ENCODE peak calls at places on chromosomes 13 and 19, in five cellular contexts. One of them, this sample, is unnamed.
A peak's percentile ranks its signal among the peaks of the same experiment; 100 is the strongest.

GRCh38 chr13:111490611-111491010 is 170.2 kb downstream of the TEX29 start:
- DNase-seq in H1: no peak
- DNase-seq in mesenchymal stem cell: no peak
- DNase-seq in neuronal stem cell: no peak
- DNase-seq in trophoblast cell: no peak
- DNase-seq in this sample: no peak

GRCh38 chr13:112509190-112509589 is 78.8 kb downstream of the TUBGCP3 start:
- DNase-seq in trophoblast cell: peak; percentile 43
- DNase-seq in H1: no peak
- DNase-seq in mesenchymal stem cell: no peak
- DNase-seq in neuronal stem cell: no peak
- DNase-seq in this sample: no peak

GRCh38 chr13:85985791-85986190 is 186.6 kb upstream of the SLITRK6 start:
- DNase-seq in trophoblast cell: no peak
- DNase-seq in mesenchymal stem cell: no peak
- DNase-seq in neuronal stem cell: no peak
- DNase-seq in H1: no peak
- DNase-seq in this sample: no peak

GRCh38 chr19:12769689-12770088 is 5.7 kb downstream of the HOOK2 start:
- DNase-seq in mesenchymal stem cell: no peak
- DNase-seq in trophoblast cell: peak; percentile 43
- DNase-seq in neuronal stem cell: no peak
- DNase-seq in H1: peak; percentile 84
- DNase-seq in this sample: no peak

GRCh38 chr19:5398693-5399057 is 56.5 kb upstream of the ZNRF4 start:
- DNase-seq in trophoblast cell: no peak
- DNase-seq in neuronal stem cell: no peak
- DNase-seq in H1: no peak
- DNase-seq in mesenchymal stem cell: no peak
- DNase-seq in this sample: no peak

GRCh38 chr19:3227054-3227626 is 2.7 kb downstream of the CELF5 start:
- DNase-seq in H1: no peak
- DNase-seq in mesenchymal stem cell: no peak
- DNase-seq in trophoblast cell: no peak
- DNase-seq in neuronal stem cell: no peak
- DNase-seq in this sample: no peak

GRCh38 chr19:45769821-45770191 is 754 bp upstream of the SIX5 start:
- DNase-seq in H1: peak; percentile 77
- DNase-seq in neuronal stem cell: no peak
- DNase-seq in trophoblast cell: peak; percentile 45
- DNase-seq in mesenchymal stem cell: peak; percentile 68
- DNase-seq in this sample: peak; percentile 38

GRCh38 chr13:28408235-28408848 is 86.6 kb downstream of the FLT1 start:
- DNase-seq in H1: no peak
- DNase-seq in trophoblast cell: no peak
- DNase-seq in mesenchymal stem cell: peak; percentile 28
- DNase-seq in neuronal stem cell: no peak
- DNase-seq in this sample: no peak

GRCh38 chr13:32783067-32783466 is 196.8 kb downstream of the PDS5B start:
- DNase-seq in trophoblast cell: no peak
- DNase-seq in neuronal stem cell: no peak
- DNase-seq in H1: no peak
- DNase-seq in mesenchymal stem cell: peak; percentile 24
- DNase-seq in this sample: peak; percentile 67

GRCh38 chr19:31289381-31289880 is 59.8 kb downstream of the TSHZ3 start:
- DNase-seq in mesenchymal stem cell: no peak
- DNase-seq in neuronal stem cell: no peak
- DNase-seq in H1: no peak
- DNase-seq in trophoblast cell: no peak
- DNase-seq in this sample: no peak

GRCh38 chr19:7500811-7501450 is 12.1 kb upstream of the PEX11G start:
- DNase-seq in H1: peak; percentile 92
- DNase-seq in neuronal stem cell: peak; percentile 75
- DNase-seq in mesenchymal stem cell: peak; percentile 45
- DNase-seq in trophoblast cell: no peak
- DNase-seq in this sample: peak; percentile 46

GRCh38 chr19:13831560-13832056 is 36.4 kb downstream of the ZSWIM4 start:
- DNase-seq in neuronal stem cell: no peak
- DNase-seq in H1: no peak
- DNase-seq in mesenchymal stem cell: peak; percentile 83
- DNase-seq in trophoblast cell: peak; percentile 73
- DNase-seq in this sample: no peak

GRCh38 chr13:102977471-102977870 is 88.7 kb downstream of the SLC10A2 start:
- DNase-seq in trophoblast cell: no peak
- DNase-seq in mesenchymal stem cell: no peak
- DNase-seq in neuronal stem cell: no peak
- DNase-seq in H1: no peak
- DNase-seq in this sample: no peak

GRCh38 chr13:33132644-33133440 is 116.6 kb downstream of the KL start:
- DNase-seq in trophoblast cell: no peak
- DNase-seq in neuronal stem cell: no peak
- DNase-seq in mesenchymal stem cell: peak; percentile 52
- DNase-seq in H1: no peak
- DNase-seq in this sample: peak; percentile 75

GRCh38 chr13:21576424-21576823 is 27.5 kb downstream of the MICU2 start:
- DNase-seq in neuronal stem cell: no peak
- DNase-seq in mesenchymal stem cell: peak; percentile 11
- DNase-seq in trophoblast cell: no peak
- DNase-seq in H1: no peak
- DNase-seq in this sample: peak; percentile 33

GRCh38 chr13:61286148-61286745 is 129.4 kb downstream of the PCDH20 start:
- DNase-seq in mesenchymal stem cell: no peak
- DNase-seq in H1: peak; percentile 51
- DNase-seq in trophoblast cell: no peak
- DNase-seq in neuronal stem cell: peak; percentile 2
- DNase-seq in this sample: no peak

GRCh38 chr13:59487883-59488282 is 675.8 kb downstream of the DIAPH3 start:
- DNase-seq in neuronal stem cell: no peak
- DNase-seq in H1: no peak
- DNase-seq in trophoblast cell: no peak
- DNase-seq in mesenchymal stem cell: no peak
- DNase-seq in this sample: no peak

GRCh38 chr13:20405691-20406090 is 120.0 kb downstream of the CRYL1 start:
- DNase-seq in trophoblast cell: peak; percentile 71
- DNase-seq in neuronal stem cell: peak; percentile 29
- DNase-seq in H1: peak; percentile 75
- DNase-seq in mesenchymal stem cell: no peak
- DNase-seq in this sample: no peak

GRCh38 chr19:8321067-8321759 is at the start of the genes NDUFA7 and RPS28:
- DNase-seq in H1: peak; percentile 99
- DNase-seq in mesenchymal stem cell: peak; percentile 95
- DNase-seq in trophoblast cell: peak; percentile 98
- DNase-seq in neuronal stem cell: peak; percentile 97
- DNase-seq in this sample: peak; percentile 94

GRCh38 chr19:51798958-51799310 is 4.0 kb downstream of the FPR3 start:
- DNase-seq in trophoblast cell: no peak
- DNase-seq in mesenchymal stem cell: no peak
- DNase-seq in neuronal stem cell: no peak
- DNase-seq in H1: no peak
- DNase-seq in this sample: no peak

GRCh38 chr19:35084078-35084762 is 31.4 kb upstream of the FXYD3 start:
- DNase-seq in mesenchymal stem cell: no peak
- DNase-seq in trophoblast cell: no peak
- DNase-seq in neuronal stem cell: no peak
- DNase-seq in H1: no peak
- DNase-seq in this sample: no peak

GRCh38 chr19:2984196-2984490 is 6.8 kb downstream of the TLE6 start:
- DNase-seq in mesenchymal stem cell: no peak
- DNase-seq in trophoblast cell: no peak
- DNase-seq in H1: no peak
- DNase-seq in neuronal stem cell: peak; percentile 78
- DNase-seq in this sample: no peak

GRCh38 chr13:39159393-39159792 is 121.1 kb downstream of the NHLRC3 start:
- DNase-seq in trophoblast cell: no peak
- DNase-seq in H1: no peak
- DNase-seq in neuronal stem cell: no peak
- DNase-seq in mesenchymal stem cell: no peak
- DNase-seq in this sample: no peak

GRCh38 chr19:36796714-36796999 is 24.1 kb upstream of the ZNF850 start:
- DNase-seq in trophoblast cell: no peak
- DNase-seq in neuronal stem cell: no peak
- DNase-seq in H1: no peak
- DNase-seq in mesenchymal stem cell: no peak
- DNase-seq in this sample: no peak

GRCh38 chr19:4970558-4971423 is 1.9 kb downstream of the KDM4B start:
- DNase-seq in trophoblast cell: peak; percentile 57
- DNase-seq in mesenchymal stem cell: peak; percentile 71
- DNase-seq in H1: no peak
- DNase-seq in neuronal stem cell: peak; percentile 21
- DNase-seq in this sample: no peak

GRCh38 chr13:97233499-97233898 is 11.4 kb downstream of the MBNL2 start:
- DNase-seq in neuronal stem cell: no peak
- DNase-seq in H1: no peak
- DNase-seq in trophoblast cell: no peak
- DNase-seq in mesenchymal stem cell: no peak
- DNase-seq in this sample: no peak

GRCh38 chr19:39524495-39524894 is 8.2 kb downstream of the EID2B start:
- DNase-seq in mesenchymal stem cell: no peak
- DNase-seq in H1: no peak
- DNase-seq in neuronal stem cell: no peak
- DNase-seq in trophoblast cell: peak; percentile 11
- DNase-seq in this sample: no peak

GRCh38 chr19:35006342-35006998 is 6.3 kb downstream of the GRAMD1A start:
- DNase-seq in neuronal stem cell: no peak
- DNase-seq in mesenchymal stem cell: peak; percentile 20
- DNase-seq in trophoblast cell: peak; percentile 92
- DNase-seq in H1: no peak
- DNase-seq in this sample: peak; percentile 77

GRCh38 chr19:5891938-5892771 is 11.4 kb downstream of the NDUFA11 start:
- DNase-seq in H1: peak; percentile 70
- DNase-seq in mesenchymal stem cell: peak; percentile 60
- DNase-seq in neuronal stem cell: peak; percentile 48
- DNase-seq in trophoblast cell: peak; percentile 67
- DNase-seq in this sample: peak; percentile 35

GRCh38 chr13:29756506-29756905 is 93.9 kb downstream of the UBL3 start:
- DNase-seq in trophoblast cell: no peak
- DNase-seq in neuronal stem cell: no peak
- DNase-seq in H1: no peak
- DNase-seq in mesenchymal stem cell: no peak
- DNase-seq in this sample: peak; percentile 48

GRCh38 chr19:56096665-56097064 is 24.4 kb downstream of the ZNF787 start:
- DNase-seq in H1: no peak
- DNase-seq in mesenchymal stem cell: no peak
- DNase-seq in neuronal stem cell: no peak
- DNase-seq in trophoblast cell: no peak
- DNase-seq in this sample: no peak
- H3K18ac ChIP-seq in H1: no peak overlapping the region
- H3K18ac ChIP-seq in mesenchymal stem cell: no peak overlapping the region
- H3K18ac ChIP-seq in neuronal stem cell: no peak overlapping the region
- H3K18ac ChIP-seq in trophoblast cell: no peak overlapping the region
- H3K18ac ChIP-seq in this sample: no peak overlapping the region

GRCh38 chr13:114143806-114144605 is 11.6 kb upstream of the RASA3 start:
- DNase-seq in trophoblast cell: no peak
- DNase-seq in mesenchymal stem cell: no peak
- DNase-seq in neuronal stem cell: no peak
- DNase-seq in H1: peak; percentile 59
- DNase-seq in this sample: no peak

GRCh38 chr13:114146173-114146572 is 13.8 kb upstream of the RASA3 start:
- DNase-seq in neuronal stem cell: no peak
- DNase-seq in H1: no peak
- DNase-seq in mesenchymal stem cell: no peak
- DNase-seq in trophoblast cell: no peak
- DNase-seq in this sample: no peak

GRCh38 chr13:114145256-114145655 is 12.8 kb upstream of the RASA3 start:
- DNase-seq in mesenchymal stem cell: no peak
- DNase-seq in H1: no peak
- DNase-seq in trophoblast cell: no peak
- DNase-seq in neuronal stem cell: no peak
- DNase-seq in this sample: no peak

GRCh38 chr13:114145722-114146121 is 13.3 kb upstream of the RASA3 start:
- DNase-seq in mesenchymal stem cell: no peak
- DNase-seq in trophoblast cell: no peak
- DNase-seq in neuronal stem cell: no peak
- DNase-seq in H1: no peak
- DNase-seq in this sample: no peak

GRCh38 chr13:114144606-114145244 is 12.3 kb upstream of the RASA3 start:
- DNase-seq in mesenchymal stem cell: no peak
- DNase-seq in H1: no peak
- DNase-seq in neuronal stem cell: no peak
- DNase-seq in trophoblast cell: no peak
- DNase-seq in this sample: no peak
- H2AFZ ChIP-seq in mesenchymal stem cell: no peak overlapping the region
- H2AFZ ChIP-seq in H1: no peak overlapping the region
- H2AFZ ChIP-seq in neuronal stem cell: no peak overlapping the region
- H2AFZ ChIP-seq in trophoblast cell: no peak overlapping the region
- H2AFZ ChIP-seq in this sample: no peak overlapping the region

DNA sequence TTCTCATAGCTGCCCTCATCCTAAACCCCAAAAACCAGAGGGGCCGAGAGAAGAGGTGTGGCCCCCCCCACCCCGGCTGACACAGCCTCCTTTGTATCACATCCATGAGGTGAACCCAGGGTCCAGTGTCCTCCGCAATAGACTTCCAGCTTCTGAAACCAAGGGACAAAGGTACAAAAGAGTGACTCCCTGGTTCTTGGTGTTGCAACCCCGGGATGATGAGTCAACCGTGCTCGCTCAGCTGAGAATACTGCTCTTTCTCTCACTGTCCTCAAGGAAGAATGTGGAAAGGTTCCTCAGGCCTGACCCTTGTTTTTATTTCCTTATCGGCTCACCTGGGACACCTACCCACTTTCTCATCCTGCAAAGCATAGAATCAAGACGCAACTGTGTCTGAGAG is 5.5 kb downstream of the SLC15A1 start:
- DNase-seq in mesenchymal stem cell: peak; percentile 37
- DNase-seq in H1: no peak
- DNase-seq in neuronal stem cell: no peak
- DNase-seq in trophoblast cell: peak; percentile 85
- DNase-seq in this sample: no peak
- H3K18ac ChIP-seq in mesenchymal stem cell: no peak overlapping the region
- H3K18ac ChIP-seq in H1: no peak overlapping the region
- H3K18ac ChIP-seq in neuronal stem cell: no peak overlapping the region
- H3K18ac ChIP-seq in trophoblast cell: no peak overlapping the region
- H3K18ac ChIP-seq in this sample: no peak overlapping the region

DNA sequence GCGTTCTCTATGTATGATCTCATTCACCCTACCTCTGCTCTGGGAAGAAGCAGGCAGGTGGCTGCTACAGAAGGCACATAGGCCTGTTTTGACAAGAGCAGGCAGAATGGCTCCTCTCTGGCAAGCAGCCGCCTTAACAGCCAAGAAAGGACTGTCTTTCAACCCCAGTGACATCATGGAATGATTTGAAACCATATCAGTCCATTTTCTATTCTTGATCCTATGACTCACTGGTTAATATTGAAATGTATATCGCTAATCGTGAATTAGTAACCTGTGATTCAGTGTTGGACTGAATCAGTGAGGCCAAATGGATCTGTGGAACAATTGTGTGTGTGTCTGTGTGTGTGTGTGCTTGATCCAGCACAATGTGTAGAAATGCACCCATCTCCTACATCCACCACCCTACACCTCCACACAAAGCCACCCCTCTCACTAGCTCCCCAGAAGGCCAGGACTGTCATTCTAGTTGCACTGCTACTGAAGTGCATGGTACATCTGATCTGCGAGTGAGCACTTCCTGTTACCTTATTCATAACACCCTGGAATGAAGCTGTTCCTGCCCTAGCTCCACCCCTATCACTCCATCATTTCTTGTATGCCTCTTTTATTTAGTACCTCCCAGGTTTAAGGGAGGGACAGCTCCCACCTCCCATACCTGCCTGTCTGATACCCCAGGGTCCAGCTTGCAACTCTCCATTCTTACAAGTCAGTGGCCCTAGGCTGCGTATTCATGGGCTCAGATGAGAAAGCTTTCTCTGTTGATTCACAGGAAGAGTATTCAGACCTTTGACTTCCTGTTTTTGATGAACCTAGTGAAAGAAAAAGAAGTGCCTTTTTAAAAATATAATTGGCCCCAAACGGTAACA is 460.0 kb downstream of the FOXO1 start:
- DNase-seq in H1: no peak
- DNase-seq in trophoblast cell: no peak
- DNase-seq in mesenchymal stem cell: no peak
- DNase-seq in neuronal stem cell: no peak
- DNase-seq in this sample: peak; percentile 7
- H2AFZ ChIP-seq in H1: no peak overlapping the region
- H2AFZ ChIP-seq in trophoblast cell: no peak overlapping the region
- H2AFZ ChIP-seq in mesenchymal stem cell: no peak overlapping the region
- H2AFZ ChIP-seq in neuronal stem cell: peak overlapping the region; percentile 51
- H2AFZ ChIP-seq in this sample: no peak overlapping the region